ENCODE peak calls at places on chromosomes 13 and 19, in five cellular contexts. One of them, this sample, is unnamed.

GRCh38 chr19:2376784-2377519 is 16.9 kb downstream of the TMPRSS9 start:
- DNase-seq in A549: no peak
- DNase-seq in upper lobe of left lung: peak; percentile 72
- DNase-seq in SJCRH30: no peak
- DNase-seq in GM23248: peak; percentile 22
- DNase-seq in this sample: no peak

GRCh38 chr13:29849071-29849541 is 1.3 kb downstream of the UBL3 start:
- DNase-seq in A549: no peak
- DNase-seq in upper lobe of left lung: no peak
- DNase-seq in GM23248: peak; percentile 61
- DNase-seq in SJCRH30: peak; percentile 33
- DNase-seq in this sample: no peak

GRCh38 chr19:46849610-46850009 is 1.0 kb downstream of the AP2S1 start:
- DNase-seq in SJCRH30: no peak
- DNase-seq in GM23248: peak; percentile 56
- DNase-seq in upper lobe of left lung: no peak
- DNase-seq in A549: no peak
- DNase-seq in this sample: no peak

GRCh38 chr19:3231288-3231687 is 6.8 kb downstream of the CELF5 start:
- DNase-seq in SJCRH30: no peak
- DNase-seq in GM23248: no peak
- DNase-seq in upper lobe of left lung: no peak
- DNase-seq in A549: no peak
- DNase-seq in this sample: no peak

GRCh38 chr19:2548966-2549365 is 73.0 kb downstream of the GADD45B start:
- DNase-seq in upper lobe of left lung: no peak
- DNase-seq in GM23248: no peak
- DNase-seq in SJCRH30: no peak
- DNase-seq in A549: no peak
- DNase-seq in this sample: no peak

GRCh38 chr19:13428352-13428751 is 77.9 kb downstream of the CACNA1A start:
- DNase-seq in SJCRH30: peak; percentile 19
- DNase-seq in A549: no peak
- DNase-seq in GM23248: peak; percentile 46
- DNase-seq in upper lobe of left lung: no peak
- DNase-seq in this sample: no peak

GRCh38 chr13:90950134-90950533 is 397.4 kb upstream of the MIR17HG start:
- DNase-seq in SJCRH30: peak; percentile 14
- DNase-seq in A549: no peak
- DNase-seq in GM23248: no peak
- DNase-seq in upper lobe of left lung: no peak
- DNase-seq in this sample: peak; percentile 48

GRCh38 chr13:111302045-111302722 is 18.3 kb upstream of the TEX29 start:
- DNase-seq in upper lobe of left lung: no peak
- DNase-seq in GM23248: no peak
- DNase-seq in SJCRH30: no peak
- DNase-seq in A549: no peak
- DNase-seq in this sample: no peak

DNA sequence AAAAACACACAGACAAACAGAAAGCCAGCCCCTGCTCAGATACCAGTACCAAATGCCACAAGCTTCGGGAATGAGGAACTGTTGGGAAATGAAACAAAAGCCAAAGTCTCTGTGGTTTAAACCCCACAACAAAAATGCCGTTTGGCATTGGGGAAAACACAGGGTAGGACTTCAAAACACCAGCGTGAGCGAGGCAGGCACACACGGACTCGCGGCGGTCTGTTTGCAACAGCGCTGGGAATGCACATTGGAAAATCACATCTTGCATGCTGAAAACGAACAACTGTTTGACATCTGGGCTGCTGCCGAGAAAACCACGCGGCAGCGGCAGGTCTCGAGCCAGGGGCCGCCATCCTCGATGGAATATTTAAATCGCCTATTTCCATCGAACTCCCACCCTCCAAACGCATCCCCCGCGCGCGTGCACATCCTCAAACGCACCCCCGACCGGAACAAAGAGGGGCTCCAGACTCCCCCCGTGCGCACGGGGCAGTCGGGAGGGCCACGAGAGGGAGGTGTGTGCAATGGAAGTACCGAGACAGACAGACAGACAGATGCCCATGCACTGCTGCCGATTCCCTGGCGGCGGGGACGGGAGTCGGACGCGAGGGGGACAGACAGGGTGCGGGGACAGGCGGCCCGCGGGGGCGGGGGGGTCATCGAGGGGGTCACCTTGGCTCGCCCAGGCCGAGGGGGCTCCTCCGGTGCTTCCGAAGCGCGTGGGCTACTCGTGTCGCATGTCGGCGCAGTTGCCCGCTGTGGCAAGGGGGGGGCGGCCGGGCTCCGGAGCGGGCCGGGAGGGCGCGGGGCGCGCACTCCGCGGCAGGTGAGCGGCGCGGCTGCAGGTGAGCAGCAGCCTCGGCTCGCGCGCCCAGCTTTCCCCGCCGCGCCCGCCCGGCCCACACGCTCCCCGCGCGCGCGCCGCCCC is at the start of gene GPR12:
- DNase-seq in upper lobe of left lung: peak; percentile 79
- DNase-seq in GM23248: peak; percentile 36
- DNase-seq in A549: no peak
- DNase-seq in SJCRH30: no peak
- DNase-seq in this sample: peak; percentile 44
- H3K4me3 ChIP-seq in upper lobe of left lung: peak within 1 kb of the TSS; percentile 26
- H3K4me3 ChIP-seq in GM23248: peak within 1 kb of the TSS; percentile 54
- H3K4me3 ChIP-seq in A549: peak within 1 kb of the TSS; percentile 23
- H3K4me3 ChIP-seq in SJCRH30: no peak within 1 kb of the TSS
- H3K4me3 ChIP-seq in this sample: peak within 1 kb of the TSS; percentile 59

GRCh38 chr19:10624585-10624984 is 768 bp upstream of the SLC44A2 start:
- DNase-seq in SJCRH30: no peak
- DNase-seq in A549: no peak
- DNase-seq in GM23248: no peak
- DNase-seq in upper lobe of left lung: no peak
- DNase-seq in this sample: no peak

GRCh38 chr19:10620786-10621185 is 4.6 kb upstream of the SLC44A2 start:
- DNase-seq in GM23248: no peak
- DNase-seq in SJCRH30: no peak
- DNase-seq in A549: no peak
- DNase-seq in upper lobe of left lung: no peak
- DNase-seq in this sample: no peak

GRCh38 chr19:10621966-10622365 is 3.4 kb upstream of the SLC44A2 start:
- DNase-seq in A549: no peak
- DNase-seq in GM23248: no peak
- DNase-seq in SJCRH30: no peak
- DNase-seq in upper lobe of left lung: no peak
- DNase-seq in this sample: no peak

GRCh38 chr19:10625762-10626138 is 397 bp downstream of the SLC44A2 start:
- DNase-seq in GM23248: no peak
- DNase-seq in SJCRH30: no peak
- DNase-seq in upper lobe of left lung: no peak
- DNase-seq in A549: no peak
- DNase-seq in this sample: no peak

DNA sequence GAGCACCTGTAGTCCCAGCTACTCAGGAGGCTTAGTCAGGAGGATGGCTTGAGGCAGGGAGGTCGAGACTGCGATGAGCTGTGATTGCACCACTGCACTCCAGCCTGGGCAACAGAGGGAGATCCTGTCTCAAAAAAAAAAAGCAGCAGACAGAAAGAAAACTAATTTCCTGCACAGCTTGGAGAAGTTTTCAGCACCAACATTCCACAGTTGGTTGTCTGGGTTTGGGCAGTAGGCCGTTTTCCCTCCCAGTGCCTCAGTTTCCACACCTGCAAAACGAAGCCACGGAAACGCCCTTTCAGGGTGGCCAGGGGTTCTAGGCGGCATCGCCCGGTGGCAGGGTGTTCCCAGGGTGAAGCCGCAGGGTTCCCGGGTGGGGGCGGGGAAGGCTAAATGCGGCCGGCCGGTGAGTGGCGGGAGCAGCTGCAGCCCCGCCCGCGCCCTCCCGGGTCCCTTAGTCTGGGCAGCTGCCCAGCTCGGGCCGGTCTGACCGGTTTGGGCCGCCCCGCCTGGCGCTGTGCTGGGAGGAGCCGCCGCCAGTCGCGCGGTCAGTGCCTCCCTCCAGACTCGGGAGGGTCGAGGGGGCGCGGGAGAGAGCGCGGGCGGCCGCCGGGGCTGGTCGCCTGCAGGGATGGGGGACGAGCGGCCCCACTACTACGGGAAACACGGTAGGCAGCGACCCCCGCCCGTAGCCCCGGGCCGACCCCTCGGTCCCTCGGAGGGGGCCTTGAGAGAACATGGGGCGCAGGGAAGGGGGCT is at the start of gene SLC44A2:
- DNase-seq in upper lobe of left lung: peak; percentile 96
- DNase-seq in GM23248: peak; percentile 86
- DNase-seq in A549: peak; percentile 46
- DNase-seq in SJCRH30: peak; percentile 92
- DNase-seq in this sample: peak; percentile 80
- H3K4me3 ChIP-seq in upper lobe of left lung: peak within 1 kb of the TSS; percentile 51
- H3K4me3 ChIP-seq in GM23248: peak within 1 kb of the TSS; percentile 69
- H3K4me3 ChIP-seq in A549: peak within 1 kb of the TSS; percentile 49
- H3K4me3 ChIP-seq in SJCRH30: peak within 1 kb of the TSS; percentile 72
- H3K4me3 ChIP-seq in this sample: peak within 1 kb of the TSS; percentile 62

GRCh38 chr13:104949840-104950805 is 1585.3 kb downstream of the EFNB2 start:
- DNase-seq in GM23248: no peak
- DNase-seq in upper lobe of left lung: no peak
- DNase-seq in SJCRH30: peak; percentile 15
- DNase-seq in A549: no peak
- DNase-seq in this sample: no peak
- H3K4me3 ChIP-seq in GM23248: no peak overlapping the region
- H3K4me3 ChIP-seq in upper lobe of left lung: no peak overlapping the region
- H3K4me3 ChIP-seq in SJCRH30: peak overlapping the region; percentile 10
- H3K4me3 ChIP-seq in A549: no peak overlapping the region
- H3K4me3 ChIP-seq in this sample: no peak overlapping the region

GRCh38 chr19:54188224-54188871 is 1.0 kb downstream of the MBOAT7 start:
- DNase-seq in A549: no peak
- DNase-seq in upper lobe of left lung: no peak
- DNase-seq in GM23248: peak; percentile 75
- DNase-seq in SJCRH30: no peak
- DNase-seq in this sample: no peak
- H3K4me3 ChIP-seq in A549: peak overlapping the region; percentile 67
- H3K4me3 ChIP-seq in upper lobe of left lung: peak overlapping the region; percentile 85
- H3K4me3 ChIP-seq in GM23248: peak overlapping the region; percentile 87
- H3K4me3 ChIP-seq in SJCRH30: peak overlapping the region; percentile 84
- H3K4me3 ChIP-seq in this sample: peak overlapping the region; percentile 49